ENCODE peak calls at places on chromosome 13, in seven cellular contexts. V is neural progenitor cell, S is IMR-90, P is heart left ventricle, H is A549, L is brain microvascular endothelial cell, T is upper lobe of left lung. U is an unnamed sample.

GRCh38 chr13:74250738-74251190 is 116.6 kb upstream of the KLF12 start:
- DNase-seq in V (no peak), S (peak; percentile 75), P (no peak), H (no peak), L (peak; percentile 50), T (no peak), U (no peak)

GRCh38 chr13:99357149-99357596 is 50.0 kb upstream of the GPR183 start:
- DNase-seq in V (no peak), S (peak; percentile 91), P (no peak), H (no peak), L (peak; percentile 91), T (no peak), U (no peak)

GRCh38 chr13:29857089-29857488 is 6.7 kb upstream of the UBL3 start:
- DNase-seq in V (no peak), S (no peak), P (no peak), H (no peak), L (no peak), T (no peak), U (no peak)

GRCh38 chr13:49517461-49517860 is 21.7 kb downstream of the PHF11 start:
- DNase-seq in V (peak; percentile 56), S (no peak), P (no peak), H (no peak), L (no peak), T (no peak), U (no peak)

GRCh38 chr13:40613192-40613818 is 53.1 kb downstream of the FOXO1 start:
- DNase-seq in V (no peak), S (no peak), P (peak; percentile 39), H (no peak), L (no peak), T (peak; percentile 47), U (no peak)

GRCh38 chr13:75365724-75366173 is 116.2 kb downstream of the TBC1D4 start:
- DNase-seq in V (no peak), S (peak; percentile 86), P (no peak), H (peak; percentile 1), L (peak; percentile 87), T (no peak), U (no peak)

GRCh38 chr13:77751513-77752456 is 54.3 kb downstream of the SLAIN1 start:
- DNase-seq in V (peak; percentile 62), S (peak; percentile 37), P (no peak), H (peak; percentile 6), L (peak; percentile 22), T (peak; percentile 35), U (no peak)

GRCh38 chr13:59834801-59835200 is 328.9 kb downstream of the DIAPH3 start:
- DNase-seq in V (no peak), S (peak; percentile 49), P (no peak), H (no peak), L (peak; percentile 11), T (no peak), U (no peak)

GRCh38 chr13:59364508-59365187 is 799.1 kb downstream of the DIAPH3 start:
- DNase-seq in V (peak; percentile 24), S (no peak), P (no peak), H (peak; percentile 1), L (no peak), T (no peak), U (no peak)

GRCh38 chr13:112969692-112970338 is 801 bp downstream of the MCF2L start:
- DNase-seq in V (no peak), S (no peak), P (no peak), H (no peak), L (no peak), T (no peak), U (peak; percentile 6)
- H3K27ac ChIP-seq in V (no peak overlapping the region), S (no peak overlapping the region), P (peak overlapping the region; percentile 79), H (no peak overlapping the region), L (no peak overlapping the region), T (peak overlapping the region; percentile 76), U (no peak overlapping the region)

GRCh38 chr13:46665243-46665629 is 112.3 kb downstream of the LRCH1 start:
- DNase-seq in V (no peak), S (no peak), P (no peak), H (no peak), L (no peak), T (no peak), U (no peak)
- H3K4me3 ChIP-seq in V (no peak overlapping the region), S (no peak overlapping the region), P (no peak overlapping the region), H (no peak overlapping the region), L (no peak overlapping the region), T (no peak overlapping the region), U (no peak overlapping the region)

DNA sequence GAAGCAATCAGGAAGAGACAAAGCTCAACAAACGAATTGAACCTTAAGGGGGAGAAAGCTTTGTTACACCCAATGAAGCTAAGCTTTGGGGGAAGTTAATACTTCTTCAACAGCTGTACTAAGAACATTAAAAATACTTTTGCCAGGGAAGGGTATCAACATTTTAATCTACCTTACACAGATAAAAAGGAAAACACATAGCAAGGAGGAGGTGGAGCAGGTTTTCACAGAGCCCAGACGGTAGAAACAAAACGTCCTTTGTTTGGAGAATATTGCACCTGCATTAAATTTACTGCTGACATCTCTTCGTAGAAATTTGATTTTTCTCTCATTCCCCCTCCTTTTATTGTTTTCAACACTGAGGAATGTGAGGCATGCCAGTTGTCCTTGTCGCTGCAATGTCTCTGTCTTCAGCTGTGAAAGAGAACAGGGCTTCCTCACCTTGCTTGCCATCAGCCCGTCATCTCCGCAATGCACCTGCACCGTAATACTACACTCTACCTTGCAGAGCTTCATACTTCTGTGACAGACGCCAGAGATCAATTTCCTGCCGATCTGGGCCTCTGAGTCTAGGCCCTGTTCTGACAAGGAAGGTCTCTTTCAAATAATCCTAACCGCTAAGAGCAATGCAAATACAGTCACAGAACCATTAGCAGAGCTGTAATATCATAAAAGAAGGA is 270.8 kb downstream of the SPRY2 start:
- DNase-seq in V (peak; percentile 4), S (no peak), P (no peak), H (no peak), L (no peak), T (no peak), U (no peak)
- H3K27ac ChIP-seq in V (no peak overlapping the region), S (no peak overlapping the region), P (no peak overlapping the region), H (no peak overlapping the region), L (no peak overlapping the region), T (no peak overlapping the region), U (no peak overlapping the region)

GRCh38 chr13:109783815-109784589 is 2.4 kb downstream of the IRS2 start:
- DNase-seq in V (no peak), S (no peak), P (peak; percentile 38), H (no peak), L (no peak), T (no peak), U (no peak)

GRCh38 chr13:109781384-109782065 is 4.9 kb downstream of the IRS2 start:
- DNase-seq in V (no peak), S (no peak), P (no peak), H (no peak), L (no peak), T (no peak), U (no peak)

GRCh38 chr13:109782066-109782822 is 4.1 kb downstream of the IRS2 start:
- DNase-seq in V (no peak), S (no peak), P (no peak), H (no peak), L (no peak), T (no peak), U (no peak)

GRCh38 chr13:109783447-109783814 is 3.0 kb downstream of the IRS2 start:
- DNase-seq in V (peak; percentile 30), S (no peak), P (no peak), H (no peak), L (no peak), T (no peak), U (no peak)

DNA sequence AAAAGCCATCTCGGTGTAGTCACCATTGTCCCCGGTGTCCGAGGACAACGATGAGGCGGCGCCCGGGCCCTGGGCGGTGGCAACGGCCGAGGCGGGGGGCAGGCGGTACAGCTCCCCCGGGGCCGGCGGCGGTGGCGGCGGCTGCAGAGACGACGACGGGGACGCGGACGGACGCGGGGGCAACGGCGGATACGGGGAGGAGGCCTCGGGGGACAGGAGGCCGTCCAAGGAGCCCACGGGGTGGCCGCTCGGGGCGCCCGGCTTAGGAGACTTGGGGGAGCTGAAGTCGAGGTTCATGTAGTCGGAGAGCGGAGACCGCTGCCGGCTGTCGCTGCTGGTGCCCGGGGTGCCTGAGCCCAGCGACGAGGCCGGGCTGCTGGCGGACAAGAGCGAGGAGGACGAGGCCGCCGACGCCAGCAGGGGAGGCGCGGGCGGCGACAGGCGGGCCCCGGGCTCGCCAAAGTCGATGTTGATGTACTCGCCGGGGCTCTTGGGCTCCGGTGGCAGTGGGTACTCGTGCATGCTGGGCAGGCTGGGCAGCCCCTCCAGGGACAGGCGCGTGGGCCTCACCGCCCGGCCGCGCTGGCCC is 3.5 kb downstream of the IRS2 start:
- DNase-seq in V (no peak), S (no peak), P (no peak), H (no peak), L (no peak), T (no peak), U (no peak)
- H3K4me3 ChIP-seq in V (no peak overlapping the region), S (no peak overlapping the region), P (no peak overlapping the region), H (peak overlapping the region; percentile 89), L (no peak overlapping the region), T (peak overlapping the region; percentile 88), U (peak overlapping the region; percentile 42)

DNA sequence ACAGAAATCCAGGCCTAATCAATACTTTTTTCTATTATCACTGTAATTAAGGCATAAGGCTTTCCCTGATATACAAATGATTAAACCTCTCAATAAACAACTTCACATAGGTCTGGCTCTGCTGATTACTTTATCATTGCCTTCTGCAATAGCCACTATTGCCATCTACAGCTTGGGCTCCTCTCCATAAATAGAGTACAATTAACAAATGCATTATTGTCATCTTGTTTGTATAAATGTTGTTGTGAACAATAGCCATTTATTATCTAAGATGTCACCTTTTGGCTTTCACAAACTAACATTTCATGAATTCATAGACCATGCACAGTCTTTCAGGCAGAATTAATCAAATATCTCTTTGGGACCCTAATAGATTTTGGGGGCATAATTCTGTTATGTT is 53.3 kb downstream of the NHLRC3 start:
- DNase-seq in V (no peak), S (no peak), P (no peak), H (no peak), L (no peak), T (no peak), U (no peak)
- H3K27ac ChIP-seq in V (no peak overlapping the region), S (no peak overlapping the region), P (no peak overlapping the region), H (no peak overlapping the region), L (no peak overlapping the region), T (no peak overlapping the region), U (no peak overlapping the region)

GRCh38 chr13:76722782-76723181 is 163.4 kb downstream of the KCTD12 start:
- DNase-seq in V (no peak), S (no peak), P (no peak), H (no peak), L (no peak), T (no peak), U (no peak)
- H3K4me3 ChIP-seq in V (no peak overlapping the region), S (no peak overlapping the region), P (no peak overlapping the region), H (no peak overlapping the region), L (no peak overlapping the region), T (no peak overlapping the region), U (no peak overlapping the region)

DNA sequence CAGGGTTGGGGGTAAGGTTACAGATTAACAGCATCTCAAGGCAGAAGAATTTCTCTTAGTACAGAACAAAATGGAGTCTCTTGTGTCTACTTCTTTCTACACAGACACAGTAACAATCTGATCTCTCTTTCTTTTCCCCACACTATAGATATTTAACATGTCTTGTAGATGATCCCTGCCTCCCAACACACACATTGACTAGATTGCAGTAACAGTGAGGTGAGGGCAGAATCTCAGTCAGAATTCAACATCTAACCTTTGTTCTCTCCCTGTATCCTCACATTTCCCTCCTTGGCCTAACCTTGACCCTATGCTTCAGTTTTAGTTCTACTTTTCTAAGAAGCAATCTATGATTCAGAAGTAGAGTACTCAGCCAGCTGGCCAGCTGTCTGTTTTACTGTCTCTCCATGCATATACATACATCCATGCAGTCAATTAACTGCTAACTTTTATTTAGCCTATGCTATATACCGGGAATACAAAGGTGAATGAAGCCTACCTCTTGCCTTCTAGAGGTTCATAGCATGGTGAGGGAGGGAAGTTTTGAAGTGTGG is 18.1 kb downstream of the DNAJC15 start:
- DNase-seq in V (no peak), S (peak; percentile 24), P (no peak), H (no peak), L (no peak), T (no peak), U (no peak)
- H3K27ac ChIP-seq in V (no peak overlapping the region), S (no peak overlapping the region), P (no peak overlapping the region), H (peak overlapping the region; percentile 46), L (no peak overlapping the region), T (no peak overlapping the region), U (no peak overlapping the region)

U was measured in RWPE2.